ENCODE peak calls at places on chromosomes 1 and 21, in six cellular contexts. One of them, this sample, is unnamed.

GRCh38 chr21:28142692-28143091 is 850.0 kb downstream of the LTN1 start:
- DNase-seq in IMR-90: peak; percentile 91
- DNase-seq in GM12878: no peak
- DNase-seq in A549: no peak
- DNase-seq in HepG2: no peak
- DNase-seq in SK-N-SH: no peak
- DNase-seq in this sample: no peak

GRCh38 chr1:76124196-76124595 is 49.6 kb downstream of the ST6GALNAC3 start:
- DNase-seq in IMR-90: no peak
- DNase-seq in SK-N-SH: no peak
- DNase-seq in GM12878: no peak
- DNase-seq in HepG2: no peak
- DNase-seq in A549: no peak
- DNase-seq in this sample: no peak

GRCh38 chr1:219847215-219847855 is 81.0 kb downstream of the SLC30A10 start:
- DNase-seq in A549: no peak
- DNase-seq in GM12878: no peak
- DNase-seq in IMR-90: no peak
- DNase-seq in SK-N-SH: no peak
- DNase-seq in HepG2: peak; percentile 43
- DNase-seq in this sample: peak; percentile 32

GRCh38 chr1:179230251-179230650 is 774 bp upstream of the ABL2 start:
- DNase-seq in A549: no peak
- DNase-seq in HepG2: no peak
- DNase-seq in SK-N-SH: peak; percentile 17
- DNase-seq in IMR-90: peak; percentile 86
- DNase-seq in GM12878: no peak
- DNase-seq in this sample: no peak

GRCh38 chr1:53957231-53957818 is 11.2 kb downstream of the LRRC42 start:
- DNase-seq in GM12878: no peak
- DNase-seq in IMR-90: peak; percentile 64
- DNase-seq in HepG2: peak; percentile 80
- DNase-seq in SK-N-SH: no peak
- DNase-seq in A549: no peak
- DNase-seq in this sample: peak; percentile 26

GRCh38 chr21:39313042-39313456 is 383 bp downstream of the BRWD1 start:
- DNase-seq in SK-N-SH: peak; percentile 58
- DNase-seq in IMR-90: no peak
- DNase-seq in A549: peak; percentile 10
- DNase-seq in GM12878: no peak
- DNase-seq in HepG2: no peak
- DNase-seq in this sample: peak; percentile 77

GRCh38 chr21:37737497-37737896 is 178.8 kb downstream of the KCNJ6 start:
- DNase-seq in HepG2: no peak
- DNase-seq in IMR-90: no peak
- DNase-seq in A549: no peak
- DNase-seq in GM12878: no peak
- DNase-seq in SK-N-SH: no peak
- DNase-seq in this sample: no peak

GRCh38 chr1:235608278-235608677 is 41.3 kb downstream of the GNG4 start:
- DNase-seq in GM12878: no peak
- DNase-seq in IMR-90: no peak
- DNase-seq in A549: no peak
- DNase-seq in HepG2: no peak
- DNase-seq in SK-N-SH: no peak
- DNase-seq in this sample: no peak

GRCh38 chr1:222910699-222911098 is 95.9 kb downstream of the DISP1 start:
- DNase-seq in HepG2: no peak
- DNase-seq in GM12878: no peak
- DNase-seq in A549: no peak
- DNase-seq in SK-N-SH: no peak
- DNase-seq in IMR-90: peak; percentile 60
- DNase-seq in this sample: no peak

GRCh38 chr1:1291023-1291528 is 10.8 kb downstream of the SCNN1D start:
- DNase-seq in HepG2: no peak
- DNase-seq in SK-N-SH: no peak
- DNase-seq in IMR-90: no peak
- DNase-seq in GM12878: no peak
- DNase-seq in A549: no peak
- DNase-seq in this sample: peak; percentile 61

GRCh38 chr1:206117151-206117948 is at the start of gene AVPR1B:
- DNase-seq in HepG2: no peak
- DNase-seq in A549: peak; percentile 31
- DNase-seq in IMR-90: peak; percentile 15
- DNase-seq in GM12878: no peak
- DNase-seq in SK-N-SH: peak; percentile 87
- DNase-seq in this sample: no peak

GRCh38 chr1:7808253-7808844 is 24.3 kb downstream of the PER3 start:
- DNase-seq in IMR-90: peak; percentile 40
- DNase-seq in A549: no peak
- DNase-seq in HepG2: peak; percentile 30
- DNase-seq in SK-N-SH: peak; percentile 40
- DNase-seq in GM12878: no peak
- DNase-seq in this sample: no peak

GRCh38 chr1:44251989-44252625 is 38.8 kb downstream of the DMAP1 start:
- DNase-seq in SK-N-SH: no peak
- DNase-seq in HepG2: no peak
- DNase-seq in IMR-90: no peak
- DNase-seq in GM12878: no peak
- DNase-seq in A549: no peak
- DNase-seq in this sample: no peak

GRCh38 chr1:198449281-198449680 is 91.2 kb downstream of the ATP6V1G3 start:
- DNase-seq in GM12878: no peak
- DNase-seq in SK-N-SH: no peak
- DNase-seq in A549: no peak
- DNase-seq in IMR-90: no peak
- DNase-seq in HepG2: no peak
- DNase-seq in this sample: no peak

GRCh38 chr1:30713211-30713770 is 10.1 kb downstream of the MATN1 start:
- DNase-seq in IMR-90: peak; percentile 8
- DNase-seq in SK-N-SH: no peak
- DNase-seq in GM12878: no peak
- DNase-seq in A549: no peak
- DNase-seq in HepG2: no peak
- DNase-seq in this sample: no peak

GRCh38 chr1:225601902-225602589 is 50.9 kb downstream of the ENAH start:
- DNase-seq in HepG2: no peak
- DNase-seq in A549: no peak
- DNase-seq in GM12878: no peak
- DNase-seq in SK-N-SH: no peak
- DNase-seq in IMR-90: no peak
- DNase-seq in this sample: no peak

GRCh38 chr1:221743416-221744208 is 1.7 kb upstream of the DUSP10 start:
- DNase-seq in HepG2: no peak
- DNase-seq in GM12878: peak; percentile 94
- DNase-seq in A549: no peak
- DNase-seq in IMR-90: no peak
- DNase-seq in SK-N-SH: no peak
- DNase-seq in this sample: no peak

GRCh38 chr1:54721719-54722118 is 6.1 kb downstream of the TTC4 start:
- DNase-seq in IMR-90: no peak
- DNase-seq in SK-N-SH: no peak
- DNase-seq in GM12878: no peak
- DNase-seq in A549: no peak
- DNase-seq in HepG2: no peak
- DNase-seq in this sample: no peak

GRCh38 chr1:13855554-13855953 is 155.6 kb downstream of the PRDM2 start:
- DNase-seq in HepG2: no peak
- DNase-seq in GM12878: no peak
- DNase-seq in A549: no peak
- DNase-seq in SK-N-SH: no peak
- DNase-seq in IMR-90: no peak
- DNase-seq in this sample: no peak

GRCh38 chr21:38716942-38717341 is 88.8 kb upstream of the ETS2 start:
- DNase-seq in SK-N-SH: no peak
- DNase-seq in A549: no peak
- DNase-seq in GM12878: no peak
- DNase-seq in IMR-90: peak; percentile 12
- DNase-seq in HepG2: no peak
- DNase-seq in this sample: no peak

GRCh38 chr1:116533425-116533820 is 37.4 kb downstream of the CD58 start:
- DNase-seq in A549: no peak
- DNase-seq in HepG2: no peak
- DNase-seq in GM12878: no peak
- DNase-seq in SK-N-SH: no peak
- DNase-seq in IMR-90: no peak
- DNase-seq in this sample: no peak

GRCh38 chr21:37208056-37208705 is 59.0 kb downstream of the VPS26C start:
- DNase-seq in GM12878: peak; percentile 68
- DNase-seq in A549: no peak
- DNase-seq in SK-N-SH: peak; percentile 56
- DNase-seq in HepG2: peak; percentile 13
- DNase-seq in IMR-90: no peak
- DNase-seq in this sample: peak; percentile 68

GRCh38 chr1:60428161-60428560 is 354.6 kb upstream of the C1orf87 start:
- DNase-seq in GM12878: no peak
- DNase-seq in A549: no peak
- DNase-seq in IMR-90: no peak
- DNase-seq in SK-N-SH: no peak
- DNase-seq in HepG2: no peak
- DNase-seq in this sample: no peak

GRCh38 chr1:2298685-2299673 is 70.9 kb downstream of the SKI start:
- DNase-seq in SK-N-SH: peak; percentile 81
- DNase-seq in GM12878: no peak
- DNase-seq in HepG2: no peak
- DNase-seq in A549: no peak
- DNase-seq in IMR-90: no peak
- DNase-seq in this sample: no peak

GRCh38 chr1:91830242-91831131 is 55.5 kb downstream of the TGFBR3 start:
- DNase-seq in IMR-90: peak; percentile 91
- DNase-seq in HepG2: peak; percentile 84
- DNase-seq in SK-N-SH: no peak
- DNase-seq in A549: peak; percentile 21
- DNase-seq in GM12878: no peak
- DNase-seq in this sample: no peak

GRCh38 chr1:156431366-156432108 is 62.5 kb downstream of the RHBG start:
- DNase-seq in IMR-90: no peak
- DNase-seq in A549: no peak
- DNase-seq in HepG2: no peak
- DNase-seq in SK-N-SH: no peak
- DNase-seq in GM12878: no peak
- DNase-seq in this sample: no peak

GRCh38 chr1:214135886-214136285 is 145.1 kb upstream of the SMYD2 start:
- DNase-seq in GM12878: no peak
- DNase-seq in SK-N-SH: no peak
- DNase-seq in IMR-90: no peak
- DNase-seq in A549: no peak
- DNase-seq in HepG2: no peak
- DNase-seq in this sample: no peak

GRCh38 chr1:183966487-183966886 is 71.0 kb downstream of the COLGALT2 start:
- DNase-seq in SK-N-SH: no peak
- DNase-seq in IMR-90: no peak
- DNase-seq in GM12878: no peak
- DNase-seq in A549: no peak
- DNase-seq in HepG2: no peak
- DNase-seq in this sample: no peak

GRCh38 chr1:63954187-63954586 is 180.4 kb downstream of the ROR1 start:
- DNase-seq in GM12878: no peak
- DNase-seq in HepG2: no peak
- DNase-seq in SK-N-SH: no peak
- DNase-seq in IMR-90: no peak
- DNase-seq in A549: no peak
- DNase-seq in this sample: no peak
- TF ChIP-seq SMC3 in GM12878: no peak
- TF ChIP-seq SMC3 in HepG2: no peak
- TF ChIP-seq SMC3 in SK-N-SH: no peak
- TF ChIP-seq SMC3 in IMR-90: no peak
- TF ChIP-seq SMC3 in A549: no peak
- TF ChIP-seq SMC3 in this sample: no peak

GRCh38 chr1:147608601-147609000 is 61.7 kb downstream of the ACP6 start:
- DNase-seq in SK-N-SH: no peak
- DNase-seq in IMR-90: no peak
- DNase-seq in A549: no peak
- DNase-seq in GM12878: no peak
- DNase-seq in HepG2: no peak
- DNase-seq in this sample: no peak
- TF ChIP-seq RAD21 in SK-N-SH: no peak
- TF ChIP-seq RAD21 in IMR-90: no peak
- TF ChIP-seq RAD21 in A549: no peak
- TF ChIP-seq RAD21 in GM12878: no peak
- TF ChIP-seq RAD21 in HepG2: no peak
- TF ChIP-seq RAD21 in this sample: no peak

GRCh38 chr1:58620259-58620658 is 43.2 kb upstream of the TACSTD2 start:
- DNase-seq in SK-N-SH: no peak
- DNase-seq in HepG2: peak; percentile 12
- DNase-seq in IMR-90: no peak
- DNase-seq in A549: no peak
- DNase-seq in GM12878: no peak
- DNase-seq in this sample: no peak
- TF ChIP-seq SMC3 in SK-N-SH: no peak
- TF ChIP-seq SMC3 in HepG2: no peak
- TF ChIP-seq SMC3 in IMR-90: no peak
- TF ChIP-seq SMC3 in A549: no peak
- TF ChIP-seq SMC3 in GM12878: no peak
- TF ChIP-seq SMC3 in this sample: no peak

DNA sequence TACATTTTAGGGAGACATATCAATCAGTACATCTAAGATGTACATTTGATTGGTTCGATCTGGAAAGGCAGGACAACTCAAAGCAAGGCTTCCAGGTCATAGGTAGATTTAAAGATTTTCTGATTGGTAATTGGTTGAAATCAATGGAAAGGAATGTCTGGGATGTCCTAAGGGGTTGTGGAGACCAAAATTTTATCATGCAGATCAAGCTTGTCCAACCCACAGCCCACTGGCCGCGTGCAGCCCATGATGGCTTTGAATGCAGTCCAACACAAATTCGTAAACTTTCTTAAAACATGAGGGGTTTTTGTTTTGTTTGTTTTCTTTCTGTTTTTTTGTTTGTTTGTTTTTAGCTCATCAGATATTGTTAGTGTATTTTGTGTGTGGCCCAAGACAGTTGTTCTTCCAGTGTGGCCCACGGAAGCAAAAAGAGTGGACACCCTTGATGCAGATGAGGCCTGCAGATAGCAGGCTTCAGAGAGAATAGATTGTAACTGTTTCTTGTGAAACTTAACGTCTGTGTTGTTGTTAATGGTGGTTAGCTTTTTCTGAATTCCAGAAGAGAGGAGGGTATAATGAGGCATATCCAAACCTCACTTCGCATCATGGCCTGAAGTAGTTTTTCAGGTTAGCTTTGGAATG is 3.1 kb downstream of the IFNAR1 start:
- DNase-seq in IMR-90: no peak
- DNase-seq in A549: no peak
- DNase-seq in HepG2: no peak
- DNase-seq in GM12878: no peak
- DNase-seq in SK-N-SH: no peak
- DNase-seq in this sample: no peak
- TF ChIP-seq RAD21 in IMR-90: no peak
- TF ChIP-seq RAD21 in A549: no peak
- TF ChIP-seq RAD21 in HepG2: no peak
- TF ChIP-seq RAD21 in GM12878: no peak
- TF ChIP-seq RAD21 in SK-N-SH: no peak
- TF ChIP-seq RAD21 in this sample: no peak